ENCODE peak calls at places on chromosomes 7 and 10, in eight cellular contexts. X is AG04450, S is dorsolateral prefrontal cortex, Q is endothelial cell, C is NB4, H is body of pancreas, G is psoas muscle, F is GM20000. I is an unnamed sample.

GRCh38 chr10:17375936-17376584 is 78.3 kb downstream of the ST8SIA6 start:
- DNase-seq in S (no peak), G (no peak), Q (peak), C (peak), H (no peak), F (peak), X (no peak), I (no peak)

GRCh38 chr7:44045226-44046014 is 918 bp downstream of the DBNL start:
- DNase-seq in F (no peak), Q (no peak), S (peak), H (no peak), C (peak), X (no peak), G (no peak), I (no peak)

GRCh38 chr7:137846588-137847417 is at the start of gene DGKI:
- DNase-seq in F (peak), X (no peak), S (peak), C (no peak), G (peak), Q (peak), H (no peak), I (no peak)

GRCh38 chr7:6276911-6277408 is 4.5 kb upstream of the CYTH3 start:
- DNase-seq in G (no peak), S (peak), Q (no peak), F (no peak), C (no peak), H (no peak), X (no peak), I (no peak)

GRCh38 chr10:93142534-93142933 is 68.8 kb downstream of the CYP26A1 start:
- DNase-seq in H (no peak), S (no peak), G (no peak), F (no peak), C (no peak), Q (no peak), X (no peak), I (no peak)

GRCh38 chr10:30645340-30645827 is 15.8 kb upstream of the LYZL2 start:
- DNase-seq in H (peak), S (no peak), G (peak), F (no peak), C (no peak), Q (no peak), X (no peak), I (no peak)

GRCh38 chr7:27096756-27097514 is 1.1 kb upstream of the HOXA1 start:
- DNase-seq in X (no peak), H (no peak), F (peak), C (peak), S (no peak), G (peak), Q (no peak), I (peak)

GRCh38 chr10:100969175-100970075 is at the start of gene SEMA4G:
- DNase-seq in H (peak), Q (peak), X (no peak), S (no peak), G (peak), C (peak), F (peak), I (no peak)

GRCh38 chr10:122052702-122053101 is 63.7 kb downstream of the TACC2 start:
- DNase-seq in F (no peak), H (no peak), C (no peak), X (no peak), Q (no peak), G (no peak), S (no peak), I (no peak)

GRCh38 chr7:44693641-44694313 is 54.9 kb upstream of the ZMIZ2 start:
- DNase-seq in G (peak), S (no peak), H (no peak), X (peak), F (no peak), Q (no peak), C (no peak), I (no peak)

GRCh38 chr7:75931676-75932075 is 16.7 kb downstream of the POR start:
- DNase-seq in F (no peak), H (no peak), S (no peak), C (no peak), X (no peak), G (no peak), Q (no peak), I (no peak)

GRCh38 chr10:12252882-12253546 is 57.0 kb downstream of the CDC123 start:
- DNase-seq in F (peak), H (no peak), G (no peak), X (no peak), S (no peak), Q (peak), C (peak), I (no peak)

GRCh38 chr10:20614911-20615310 is 282.2 kb downstream of the NEBL start:
- DNase-seq in F (no peak), S (no peak), G (no peak), Q (no peak), X (no peak), H (no peak), C (no peak), I (no peak)

GRCh38 chr7:5591547-5591899 is 167.9 kb upstream of the TNRC18 start:
- DNase-seq in X (peak), Q (peak), S (no peak), C (no peak), G (no peak), F (no peak), H (peak), I (no peak)

GRCh38 chr7:10973942-10974716 is 457 bp downstream of the PHF14 start:
- DNase-seq in C (peak), Q (peak), F (peak), G (peak), S (peak), H (peak), X (no peak), I (no peak)
- TF ChIP-seq CTCF in C (no peak), Q (no peak), F (no peak), G (no peak), S (no peak), H (no peak), X (no peak), I (no peak)

DNA sequence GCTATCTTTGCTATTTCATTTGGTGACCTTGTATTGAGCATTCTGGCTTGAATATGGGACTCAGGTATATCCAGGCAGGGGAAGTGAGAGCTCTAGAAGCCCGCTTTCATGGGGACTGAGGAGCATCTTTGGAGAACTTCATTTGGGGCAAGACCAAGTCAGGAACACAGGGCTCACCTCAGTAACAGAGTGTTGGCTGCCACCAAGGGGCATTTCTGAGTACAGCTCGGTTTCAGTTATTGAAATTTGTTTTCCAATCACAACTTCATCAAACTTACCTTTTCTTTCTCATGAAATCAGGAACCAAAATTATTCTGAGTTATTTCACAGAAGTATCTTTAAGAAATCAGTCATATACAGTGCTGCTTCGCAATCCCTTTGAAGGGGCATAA is 337.2 kb downstream of the C7orf25 start:
- DNase-seq in F (no peak), G (no peak), X (no peak), Q (no peak), C (no peak), S (no peak), H (no peak), I (no peak)
- TF ChIP-seq CTCF in F (no peak), G (peak), X (no peak), Q (no peak), C (no peak), S (no peak), H (no peak), I (no peak)

GRCh38 chr10:120217736-120218135 is 239.3 kb upstream of the PLPP4 start:
- DNase-seq in X (no peak), S (no peak), Q (no peak), F (no peak), G (no peak), C (peak), H (no peak), I (no peak)

GRCh38 chr10:120221873-120222485 is 235.0 kb upstream of the PLPP4 start:
- DNase-seq in S (no peak), C (peak), Q (peak), F (peak), H (peak), G (no peak), X (no peak), I (no peak)
- TF ChIP-seq CTCF in S (no peak), C (peak), Q (peak), F (peak), H (peak), G (no peak), X (no peak), I (peak)

GRCh38 chr7:18693401-18693800 is 197.9 kb downstream of the HDAC9 start:
- DNase-seq in S (no peak), Q (peak), G (peak), X (peak), H (no peak), F (no peak), C (peak), I (no peak)
- TF ChIP-seq CTCF in S (no peak), Q (no peak), G (peak), X (peak), H (peak), F (no peak), C (peak), I (peak)

GRCh38 chr10:43077421-43078171 is 727 bp downstream of the RET start:
- DNase-seq in F (peak), H (no peak), C (peak), X (no peak), G (no peak), Q (no peak), S (no peak), I (no peak)

GRCh38 chr10:43079823-43080222 is 3.0 kb downstream of the RET start:
- DNase-seq in S (no peak), G (no peak), F (no peak), C (peak), X (no peak), H (no peak), Q (no peak), I (no peak)

GRCh38 chr10:43078175-43078985 is 1.5 kb downstream of the RET start:
- DNase-seq in X (no peak), S (no peak), C (peak), G (no peak), H (no peak), F (peak), Q (no peak), I (no peak)

GRCh38 chr10:43076876-43077420 is at the start of gene RET:
- DNase-seq in X (no peak), F (peak), G (peak), S (no peak), H (no peak), C (peak), Q (peak), I (no peak)

GRCh38 chr10:43078986-43079273 is 2.1 kb downstream of the RET start:
- DNase-seq in F (peak), G (peak), X (no peak), H (no peak), C (peak), Q (peak), S (no peak), I (no peak)
- TF ChIP-seq CTCF in F (peak), G (peak), X (peak), H (no peak), C (peak), Q (peak), S (peak), I (peak)

GRCh38 chr7:48872548-48872947 is 51.8 kb upstream of the CDC14C start:
- DNase-seq in S (no peak), F (no peak), H (no peak), X (no peak), G (no peak), Q (no peak), C (no peak), I (no peak)

GRCh38 chr7:48876087-48876486 is 48.3 kb upstream of the CDC14C start:
- DNase-seq in F (no peak), Q (no peak), G (no peak), S (no peak), X (no peak), H (no peak), C (no peak), I (no peak)

GRCh38 chr7:48875300-48875916 is 48.9 kb upstream of the CDC14C start:
- DNase-seq in G (peak), H (peak), Q (peak), X (no peak), F (no peak), S (peak), C (peak), I (no peak)
- TF ChIP-seq CTCF in G (no peak), H (peak), Q (no peak), X (peak), F (peak), S (peak), C (peak), I (no peak)

DNA sequence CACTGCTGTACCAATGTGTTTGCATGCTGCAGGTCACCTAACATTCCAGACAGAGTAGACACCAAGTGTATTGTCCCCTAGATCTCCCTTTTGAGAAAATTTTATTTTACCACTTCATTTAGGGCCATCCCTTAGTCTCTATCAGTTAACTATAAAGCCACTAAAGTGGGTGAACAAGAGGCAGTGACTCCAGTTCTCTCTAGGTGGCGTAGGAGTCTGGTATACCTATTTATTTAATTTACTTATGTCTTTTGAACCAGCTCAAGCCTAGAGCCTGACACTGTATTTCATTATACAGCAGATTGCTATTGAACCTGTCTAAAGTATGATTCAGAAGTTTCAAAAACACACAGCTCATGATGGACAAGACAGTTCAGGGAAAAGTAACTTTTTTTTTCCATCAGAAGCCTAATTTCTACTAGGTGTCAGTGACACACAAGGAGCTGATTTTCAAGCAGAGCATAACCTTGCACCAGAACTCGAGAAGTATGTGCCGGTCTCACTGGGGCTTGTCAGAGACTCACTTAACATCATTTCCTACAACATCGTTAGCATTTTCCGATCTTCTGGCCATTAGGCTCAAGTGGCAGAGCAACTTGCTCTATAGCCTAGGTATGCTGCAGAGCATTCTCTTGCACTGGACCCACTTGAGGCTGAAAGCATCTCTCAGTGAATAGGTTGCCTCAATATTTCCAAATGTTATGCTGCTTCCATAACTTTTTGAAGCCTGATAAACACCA is 175.4 kb downstream of the CDC14C start:
- DNase-seq in C (peak), H (no peak), S (no peak), G (no peak), F (no peak), Q (no peak), X (no peak), I (no peak)
- TF ChIP-seq CTCF in C (peak), H (no peak), S (no peak), G (no peak), F (no peak), Q (no peak), X (no peak), I (no peak)

GRCh38 chr7:31526882-31527281 is 13.0 kb downstream of the ITPRID1 start:
- DNase-seq in Q (no peak), X (no peak), G (no peak), C (no peak), F (no peak), H (no peak), S (no peak), I (no peak)
- TF ChIP-seq CTCF in Q (no peak), X (no peak), G (no peak), C (no peak), F (no peak), H (no peak), S (no peak), I (no peak)

GRCh38 chr10:137031-137430 is 1.8 kb downstream of the ZMYND11 start:
- DNase-seq in G (no peak), X (no peak), F (peak), C (peak), H (no peak), Q (peak), S (no peak), I (no peak)
- TF ChIP-seq CTCF in G (peak), X (peak), F (no peak), C (peak), H (peak), Q (peak), S (no peak), I (peak)

DNA sequence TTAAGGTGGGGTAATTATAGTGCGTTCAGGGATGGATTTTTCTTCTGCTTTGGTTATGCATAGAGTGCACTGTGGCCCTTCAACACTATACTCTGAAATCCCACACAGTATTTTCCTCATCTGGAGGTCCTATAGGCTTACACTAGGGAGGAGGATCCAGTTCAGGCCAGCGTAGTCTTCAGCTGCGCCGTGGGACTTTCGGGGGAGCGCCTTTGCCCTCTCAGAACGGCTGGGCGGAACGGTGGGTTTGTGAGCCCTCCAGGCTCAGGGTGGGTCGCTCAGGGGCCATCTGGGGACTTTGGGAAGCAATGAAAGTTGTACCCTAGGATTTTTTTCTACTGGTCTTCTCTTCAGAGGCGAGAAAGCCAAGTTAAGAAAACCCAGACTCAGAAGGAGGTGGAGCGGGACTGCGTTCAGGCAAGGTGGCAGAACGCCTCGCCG is 652 bp upstream of the VPS26A start:
- DNase-seq in G (no peak), X (peak), F (no peak), S (no peak), C (no peak), H (no peak), Q (peak), I (peak)
- TF ChIP-seq CTCF in G (peak), X (peak), F (peak), S (no peak), C (no peak), H (no peak), Q (no peak), I (peak)